ENCODE peak calls at places on chromosome 17, in seven cellular contexts. W is CD8-positive, alpha-beta T cell; Q is heart left ventricle; M is A549; R is suprapubic skin; I is transverse colon; F is mammary epithelial cell. K is an unnamed sample.

GRCh38 chr17:45914036-45914717 is 19.8 kb downstream of the MAPT start:
- DNase-seq in I (no peak), W (no peak), Q (no peak), M (no peak), F (no peak), R (no peak), K (no peak)

GRCh38 chr17:73986641-73987177 is 216.8 kb upstream of the RPL38 start:
- DNase-seq in Q (no peak), M (no peak), W (no peak), F (no peak), I (no peak), R (no peak), K (no peak)

GRCh38 chr17:62791235-62792121 is 16.6 kb downstream of the MARCHF10 start:
- DNase-seq in W (no peak), I (no peak), F (peak; percentile 28), Q (no peak), R (no peak), M (peak; percentile 65), K (no peak)

GRCh38 chr17:41907185-41907556 is 11.6 kb downstream of the ACLY start:
- DNase-seq in I (no peak), F (no peak), W (no peak), M (peak; percentile 67), R (no peak), Q (no peak), K (no peak)

GRCh38 chr17:1588781-1589585 is 26.4 kb upstream of the PITPNA start:
- DNase-seq in Q (no peak), F (no peak), I (no peak), W (no peak), M (no peak), R (no peak), K (no peak)

GRCh38 chr17:63447688-63448005 is 1.5 kb upstream of the CYB561 start:
- DNase-seq in I (no peak), W (no peak), Q (no peak), R (no peak), F (no peak), M (no peak), K (no peak)

GRCh38 chr17:34788696-34789095 is 172.6 kb downstream of the CCT6B start:
- DNase-seq in I (no peak), W (no peak), R (no peak), Q (no peak), F (no peak), M (no peak), K (no peak)

GRCh38 chr17:17448076-17448475 is 28.7 kb upstream of the MED9 start:
- DNase-seq in R (no peak), Q (no peak), F (no peak), M (no peak), W (no peak), I (no peak), K (peak; percentile 85)

GRCh38 chr17:35160354-35161201 is 13.0 kb downstream of the UNC45B start:
- DNase-seq in R (no peak), M (no peak), Q (no peak), F (no peak), I (no peak), W (peak; percentile 55), K (no peak)

GRCh38 chr17:35082073-35082657 is 18.7 kb upstream of the RFFL start:
- DNase-seq in R (no peak), M (no peak), I (no peak), Q (no peak), F (peak; percentile 84), W (no peak), K (no peak)

GRCh38 chr17:63460018-63460417 is 13.9 kb upstream of the CYB561 start:
- DNase-seq in W (no peak), R (no peak), F (no peak), Q (no peak), I (no peak), M (no peak), K (no peak)

GRCh38 chr17:32206816-32207215 is 58.8 kb upstream of the RHBDL3 start:
- DNase-seq in Q (no peak), F (no peak), W (no peak), R (no peak), I (no peak), M (no peak), K (no peak)

GRCh38 chr17:7405413-7405881 is 1.6 kb upstream of the TMEM256 start:
- DNase-seq in I (no peak), M (no peak), W (no peak), Q (no peak), R (no peak), F (no peak), K (peak; percentile 81)

GRCh38 chr17:27506348-27507218 is 50.3 kb downstream of the KSR1 start:
- DNase-seq in Q (no peak), R (no peak), F (no peak), I (no peak), M (no peak), W (no peak), K (no peak)

GRCh38 chr17:37849617-37849972 is 74.6 kb upstream of the TBC1D3K start:
- DNase-seq in W (no peak), I (no peak), F (no peak), M (no peak), R (no peak), Q (no peak), K (no peak)

GRCh38 chr17:48352630-48353029 is 77.4 kb downstream of the SKAP1 start:
- DNase-seq in W (no peak), I (no peak), R (no peak), F (peak; percentile 32), Q (no peak), M (no peak), K (no peak)

GRCh38 chr17:65561394-65562205 is at the start of gene AXIN2:
- DNase-seq in Q (peak; percentile 91), F (peak; percentile 80), I (peak; percentile 92), R (peak; percentile 92), M (peak; percentile 99), W (peak; percentile 92), K (peak; percentile 96)

GRCh38 chr17:82105882-82106696 is 8.1 kb upstream of the FASN start:
- DNase-seq in M (peak; percentile 88), F (peak; percentile 81), R (peak; percentile 78), Q (no peak), I (peak; percentile 78), W (peak; percentile 80), K (peak; percentile 84)

GRCh38 chr17:49616546-49617205 is 41.0 kb downstream of the NXPH3 start:
- DNase-seq in Q (peak; percentile 77), I (peak; percentile 38), W (no peak), F (peak; percentile 32), R (no peak), M (no peak), K (peak; percentile 79)

GRCh38 chr17:57315061-57315851 is 58.9 kb downstream of the MSI2 start:
- DNase-seq in F (no peak), M (no peak), Q (no peak), I (no peak), R (no peak), W (no peak), K (no peak)

DNA sequence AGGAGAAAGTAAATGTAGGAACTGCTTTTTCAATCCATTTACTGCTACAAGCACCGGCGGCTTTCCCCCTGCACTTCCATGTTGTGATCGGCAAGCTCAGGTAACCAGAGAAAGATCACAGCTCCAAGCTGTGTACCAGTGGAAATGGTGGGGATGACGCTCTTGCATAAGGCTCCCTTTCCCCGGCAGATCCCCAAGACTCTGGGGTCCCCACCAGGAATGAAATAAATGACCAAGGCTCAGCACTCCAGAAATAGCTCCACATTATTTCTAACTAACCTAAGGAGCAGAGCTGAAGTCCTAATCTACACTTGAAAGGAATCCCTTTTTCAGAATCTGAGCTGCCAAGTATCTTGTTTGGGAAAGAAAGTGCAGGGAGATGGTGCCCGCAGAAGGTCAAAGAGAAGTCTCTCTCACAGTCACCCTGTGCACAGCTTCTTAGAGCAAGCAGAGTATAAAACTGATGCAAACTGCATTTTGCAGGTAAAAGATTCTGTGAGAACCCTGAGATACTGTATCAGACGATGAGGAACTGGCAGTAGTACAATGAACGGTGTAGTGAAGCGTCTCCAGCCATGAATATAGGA is 11.1 kb downstream of the GRB2 start:
- DNase-seq in Q (no peak), R (no peak), I (no peak), F (no peak), M (no peak), W (peak; percentile 37), K (no peak)
- H3K4me3 ChIP-seq in Q (peak overlapping the region; percentile 73), R (peak overlapping the region; percentile 58), I (peak overlapping the region; percentile 60), F (peak overlapping the region; percentile 75), M (peak overlapping the region; percentile 62), W (peak overlapping the region; percentile 49), K (peak overlapping the region; percentile 92)

GRCh38 chr17:14926526-14927122 is 338.5 kb downstream of the PMP22 start:
- DNase-seq in M (peak; percentile 36), R (no peak), F (peak; percentile 40), Q (peak; percentile 34), I (peak; percentile 26), W (peak; percentile 67), K (no peak)
- TF ChIP-seq CTCF in M (peak; percentile 95), R (peak; percentile 70), F (peak; percentile 63), Q (peak; percentile 81), I (peak; percentile 75), W (peak; percentile 91), K (peak; percentile 68)

GRCh38 chr17:80666867-80667266 is 122.2 kb downstream of the RPTOR start:
- DNase-seq in F (no peak), I (no peak), W (no peak), Q (no peak), R (no peak), M (no peak), K (no peak)
- H3K4me1 ChIP-seq in F (no peaks in the 10 kb centered on the region), I (peaks cover 21% of the 10 kb centered on the region), W (peaks cover 62% of the 10 kb centered on the region), Q (peaks cover 9% of the 10 kb centered on the region), R (peaks cover 8% of the 10 kb centered on the region), M (no peaks in the 10 kb centered on the region), K (no peaks in the 10 kb centered on the region)

GRCh38 chr17:55433029-55433628 is 11.5 kb upstream of the MMD start:
- DNase-seq in F (peak; percentile 97), I (no peak), M (peak; percentile 71), Q (no peak), W (no peak), R (no peak), K (no peak)
- H3K4me3 ChIP-seq in F (peak overlapping the region; percentile 23), I (no peak overlapping the region), M (peak overlapping the region; percentile 6), Q (no peak overlapping the region), W (no peak overlapping the region), R (no peak overlapping the region), K (no peak overlapping the region)

DNA sequence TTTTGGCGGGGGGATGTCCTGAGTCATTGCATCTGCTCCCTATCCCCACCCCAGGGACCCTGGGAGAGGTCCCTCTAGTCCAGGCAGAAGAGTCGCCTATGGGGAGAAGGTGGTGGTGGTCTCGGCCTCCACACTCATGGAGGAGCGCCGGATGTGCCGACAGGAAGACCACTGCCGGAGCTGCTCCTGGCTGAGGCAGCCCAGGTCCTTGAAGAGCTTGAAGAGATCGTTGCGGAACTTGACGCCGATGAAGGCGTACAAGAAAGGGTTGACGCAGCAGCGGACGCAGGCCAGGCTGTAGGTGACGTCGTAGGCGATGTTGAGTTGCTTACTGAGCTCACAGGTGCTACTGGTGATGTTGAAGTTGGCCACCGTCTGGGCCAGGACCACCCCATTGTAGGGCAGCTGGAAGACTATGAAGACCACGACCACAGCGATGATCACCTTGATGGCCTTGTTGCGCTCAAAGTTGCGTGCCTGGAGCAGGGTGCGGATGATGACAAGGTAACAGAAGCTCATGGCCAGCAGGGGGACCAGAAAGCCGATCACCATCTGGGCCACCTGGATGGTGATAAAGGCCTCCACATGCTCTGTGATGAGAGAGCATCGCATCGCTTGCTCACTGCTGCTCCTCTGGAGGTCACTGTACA is 10.5 kb downstream of the CCR7 start:
- DNase-seq in W (peak; percentile 60), R (peak; percentile 62), M (no peak), Q (no peak), I (no peak), F (no peak), K (no peak)
- TF ChIP-seq CTCF in W (no peak), R (no peak), M (no peak), Q (no peak), I (no peak), F (no peak), K (no peak)